ENCODE peak calls at places on chromosomes 2 and 18, in five cellular contexts. R is K562, H is H1, N is A549, F is HepG2. U is an unnamed sample.
A peak's percentile ranks its signal among the peaks of the same experiment; 100 is the strongest.

GRCh38 chr2:239600194-239600593 is 199.4 kb upstream of the HDAC4 start:
- DNase-seq in R (no peak), H (no peak), N (no peak), F (no peak), U (no peak)

GRCh38 chr2:215906458-215906857 is 106.9 kb downstream of the MREG start:
- DNase-seq in R (no peak), H (no peak), N (no peak), F (no peak), U (peak; percentile 90)

GRCh38 chr2:13725945-13726344 is 906.6 kb upstream of the LRATD1 start:
- DNase-seq in R (no peak), H (no peak), N (no peak), F (no peak), U (no peak)

GRCh38 chr2:183162362-183162761 is 38.1 kb downstream of the NUP35 start:
- DNase-seq in R (no peak), H (no peak), N (no peak), F (no peak), U (no peak)

GRCh38 chr2:233165895-233166661 is 85.4 kb upstream of the ATG16L1 start:
- DNase-seq in R (peak; percentile 79), H (no peak), N (peak; percentile 28), F (no peak), U (no peak)

GRCh38 chr2:30935795-30936194 is 128.5 kb upstream of the CAPN13 start:
- DNase-seq in R (no peak), H (no peak), N (no peak), F (no peak), U (no peak)

GRCh38 chr2:51068237-51068636 is 36.3 kb upstream of the NRXN1 start:
- DNase-seq in R (no peak), H (no peak), N (no peak), F (no peak), U (no peak)

GRCh38 chr2:43513796-43514195 is 82.0 kb downstream of the THADA start:
- DNase-seq in R (no peak), H (no peak), N (no peak), F (no peak), U (no peak)

GRCh38 chr2:190277234-190278112 is 42.2 kb downstream of the HIBCH start:
- DNase-seq in R (peak; percentile 66), H (no peak), N (no peak), F (peak; percentile 32), U (peak; percentile 70)

GRCh38 chr18:3794537-3795348 is 344.8 kb downstream of the TGIF1 start:
- DNase-seq in R (peak; percentile 30), H (no peak), N (no peak), F (no peak), U (peak; percentile 97)

GRCh38 chr2:54945401-54946219 is 104.6 kb downstream of the RTN4 start:
- DNase-seq in R (no peak), H (no peak), N (no peak), F (peak; percentile 45), U (no peak)

GRCh38 chr2:71926860-71927756 is 220.6 kb downstream of the CYP26B1 start:
- DNase-seq in R (no peak), H (no peak), N (no peak), F (no peak), U (no peak)

DNA sequence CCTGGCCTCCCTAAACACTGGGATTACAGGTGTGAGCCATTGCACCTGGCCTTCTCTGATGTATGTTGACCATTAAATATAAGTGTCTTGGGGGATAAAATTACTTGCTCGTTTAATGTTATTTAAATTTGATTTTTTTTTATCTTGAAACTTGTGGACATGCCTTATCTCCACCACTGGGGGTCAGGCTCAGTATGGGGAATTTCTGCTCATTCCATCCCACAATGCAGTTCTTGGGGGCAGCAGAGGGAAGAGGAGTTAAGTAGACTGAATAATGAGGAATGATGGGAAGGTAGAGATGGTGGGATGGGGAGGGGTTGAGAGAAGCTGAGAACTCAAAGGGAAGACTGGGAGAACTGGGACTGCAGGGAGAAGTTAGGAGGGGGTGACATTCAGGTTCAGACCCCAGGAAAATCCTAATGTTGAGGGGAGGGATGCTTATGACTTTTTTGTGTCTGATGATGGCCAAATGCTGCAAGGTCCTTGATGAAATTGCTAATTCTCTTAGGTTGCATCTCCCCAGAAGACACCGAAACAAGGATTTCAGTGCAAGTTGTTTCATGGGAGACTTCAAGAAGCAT is 174.2 kb downstream of the MIB1 start:
- DNase-seq in R (peak; percentile 46), H (no peak), N (peak; percentile 14), F (peak; percentile 53), U (peak; percentile 81)
- TF ChIP-seq MAX in R (no peak), H (no peak), N (no peak), F (no peak), U (no peak)

GRCh38 chr18:47930086-47930843 is at the start of gene SMAD2:
- DNase-seq in R (peak; percentile 84), H (peak; percentile 77), N (peak; percentile 15), F (peak; percentile 87), U (peak; percentile 67)
- TF ChIP-seq JUN in R (no peak), H (no peak), N (peak; percentile 91), F (no peak), U (no peak)

GRCh38 chr2:164910091-164910899 is 45.0 kb downstream of the SLC38A11 start:
- DNase-seq in R (peak; percentile 4), H (no peak), N (no peak), F (peak; percentile 63), U (peak; percentile 88)
- H3K27ac ChIP-seq in R (no peak overlapping the region), H (no peak overlapping the region), N (no peak overlapping the region), F (peak overlapping the region; percentile 60), U (peak overlapping the region; percentile 38)

GRCh38 chr2:2558476-2558875 is 227.4 kb upstream of the MYT1L start:
- DNase-seq in R (no peak), H (no peak), N (no peak), F (no peak), U (no peak)

GRCh38 chr2:2561346-2562095 is 230.4 kb upstream of the MYT1L start:
- DNase-seq in R (no peak), H (no peak), N (no peak), F (no peak), U (no peak)

GRCh38 chr2:2560374-2561015 is 229.4 kb upstream of the MYT1L start:
- DNase-seq in R (no peak), H (no peak), N (no peak), F (no peak), U (no peak)

GRCh38 chr2:2562867-2563266 is 231.8 kb upstream of the MYT1L start:
- DNase-seq in R (no peak), H (no peak), N (no peak), F (no peak), U (no peak)

DNA sequence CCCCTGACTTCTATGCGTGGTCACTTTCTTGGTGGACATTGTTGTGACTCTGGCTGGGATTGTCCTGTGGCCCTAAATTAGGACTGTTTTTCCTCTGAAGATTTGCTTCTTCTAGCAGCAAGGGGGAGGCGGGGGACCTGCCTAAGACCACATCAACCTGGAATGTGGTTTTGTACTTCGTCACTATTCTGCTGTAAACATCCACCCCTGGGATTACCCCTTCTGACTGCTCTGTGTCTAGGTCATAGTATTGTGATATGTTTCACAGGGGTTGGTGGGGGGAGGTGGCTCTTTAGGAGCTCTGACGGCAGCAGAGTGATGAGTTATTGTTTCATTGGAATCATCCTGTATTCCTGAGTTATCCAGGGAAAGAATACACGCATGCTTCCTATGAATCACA is 226.4 kb upstream of the MYT1L start:
- DNase-seq in R (no peak), H (no peak), N (no peak), F (no peak), U (no peak)
- TF ChIP-seq MAX in R (no peak), H (no peak), N (no peak), F (no peak), U (no peak)

GRCh38 chr2:21715865-21716264 is 592.1 kb downstream of the TDRD15 start:
- DNase-seq in R (no peak), H (no peak), N (no peak), F (no peak), U (no peak)
- TF ChIP-seq JUN in R (no peak), H (no peak), N (no peak), F (no peak), U (no peak)

DNA sequence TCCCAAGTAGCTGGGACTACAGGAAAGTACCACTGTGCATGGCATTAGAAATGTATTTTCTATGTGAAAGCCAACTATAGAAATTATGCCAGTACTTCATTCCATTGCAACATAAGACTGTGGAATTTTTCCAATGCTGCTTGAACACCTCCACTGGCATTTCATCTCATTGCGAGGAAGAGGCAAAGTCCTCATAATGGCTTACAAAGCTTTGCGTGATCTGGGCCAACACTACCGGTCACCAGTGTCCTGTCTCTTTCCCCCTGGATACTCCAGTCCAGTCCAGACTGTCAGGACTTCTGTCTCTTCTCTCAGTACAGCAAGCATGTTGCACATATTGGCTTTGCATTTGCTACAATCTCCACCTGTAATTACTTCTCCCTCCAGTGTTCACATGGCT is 223.5 kb downstream of the GPD2 start:
- DNase-seq in R (no peak), H (no peak), N (no peak), F (no peak), U (no peak)
- H3K27ac ChIP-seq in R (no peak overlapping the region), H (no peak overlapping the region), N (no peak overlapping the region), F (no peak overlapping the region), U (no peak overlapping the region)

GRCh38 chr2:99863236-99863913 is 279.0 kb downstream of the AFF3 start:
- DNase-seq in R (no peak), H (no peak), N (no peak), F (no peak), U (no peak)

GRCh38 chr2:99863914-99864273 is 278.5 kb downstream of the AFF3 start:
- DNase-seq in R (no peak), H (no peak), N (no peak), F (no peak), U (no peak)

GRCh38 chr2:99864561-99865216 is 277.7 kb downstream of the AFF3 start:
- DNase-seq in R (no peak), H (no peak), N (no peak), F (no peak), U (peak; percentile 44)

GRCh38 chr2:99865818-99866676 is 276.3 kb downstream of the AFF3 start:
- DNase-seq in R (no peak), H (no peak), N (no peak), F (no peak), U (no peak)

DNA sequence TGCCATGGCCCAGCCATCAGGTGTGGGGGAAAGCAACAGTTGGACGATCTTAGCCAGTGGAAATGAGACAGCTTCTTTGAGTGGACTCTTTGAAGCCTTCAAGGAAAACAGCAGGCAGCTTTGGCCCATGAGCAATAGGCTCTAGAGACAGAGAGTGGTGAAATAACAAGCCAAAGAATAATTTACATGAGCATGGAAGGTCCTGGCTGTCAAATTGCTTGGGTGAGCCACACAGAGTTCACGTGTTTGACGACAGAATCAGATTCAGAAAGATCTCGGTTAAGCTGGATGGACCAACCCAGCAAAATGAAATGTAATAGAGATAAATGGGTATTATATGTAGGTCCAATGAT is 277.2 kb downstream of the AFF3 start:
- DNase-seq in R (no peak), H (no peak), N (no peak), F (no peak), U (no peak)
- TF ChIP-seq MAX in R (no peak), H (no peak), N (no peak), F (no peak), U (no peak)

GRCh38 chr2:111897630-111897923 is 830 bp upstream of the MERTK start:
- DNase-seq in R (no peak), H (no peak), N (no peak), F (no peak), U (no peak)

GRCh38 chr2:111900859-111901258 is 2.5 kb downstream of the MERTK start:
- DNase-seq in R (peak; percentile 66), H (no peak), N (peak; percentile 22), F (peak; percentile 58), U (peak; percentile 80)

GRCh38 chr2:111896576-111896975 is 1.8 kb upstream of the MERTK start:
- DNase-seq in R (peak; percentile 29), H (no peak), N (no peak), F (no peak), U (no peak)

GRCh38 chr2:111897924-111898702 is at the start of gene MERTK:
- DNase-seq in R (peak; percentile 77), H (peak; percentile 78), N (peak; percentile 82), F (peak; percentile 89), U (peak; percentile 92)

GRCh38 chr2:111898703-111899514 is 502 bp downstream of the MERTK start:
- DNase-seq in R (no peak), H (no peak), N (no peak), F (no peak), U (peak; percentile 53)
- TF ChIP-seq JUN in R (no peak), H (no peak), N (no peak), F (no peak), U (no peak)